ENCODE peak calls at places on chromosomes 11 and 22, in ten cellular contexts. Y is neural progenitor cell, L is bronchial epithelial cell, Z is endothelial cell of umbilical vein, E is lung, U is colonic mucosa, A is A549, V is left ventricle myocardium inferior, T is fibroblast of villous mesenchyme, D is right atrium auricular region. G is an unnamed sample.
A peak's percentile ranks its signal among the peaks of the same experiment; 100 is the strongest.

GRCh38 chr11:122709042-122709760 is 53.7 kb downstream of the UBASH3B start:
- DNase-seq in D (no peak), E (no peak), A (no peak), L (peak; percentile 60), T (peak; percentile 69), Z (no peak), U (no peak), Y (no peak), V (no peak), G (peak; percentile 78)

GRCh38 chr22:24525416-24526037 is 29.4 kb downstream of the GUCD1 start:
- DNase-seq in D (peak; percentile 88), V (peak; percentile 77), E (peak; percentile 85), A (peak; percentile 67), L (peak; percentile 61), U (peak; percentile 90), Y (peak; percentile 67), T (peak; percentile 73), Z (peak; percentile 72), G (peak; percentile 38)

GRCh38 chr11:129864811-129865210 is 30.6 kb downstream of the NFRKB start:
- DNase-seq in U (no peak), L (no peak), E (no peak), D (no peak), T (no peak), Z (no peak), V (no peak), A (no peak), Y (no peak), G (no peak)

GRCh38 chr11:87038235-87038960 is 664 bp downstream of the TMEM135 start:
- DNase-seq in L (peak; percentile 4), U (no peak), E (no peak), A (no peak), V (no peak), Z (peak; percentile 35), D (no peak), Y (no peak), T (no peak), G (peak; percentile 9)

GRCh38 chr22:29635734-29636357 is 32.4 kb downstream of the NF2 start:
- DNase-seq in U (no peak), Y (peak; percentile 51), T (peak; percentile 70), Z (peak; percentile 64), E (no peak), L (peak; percentile 65), A (peak; percentile 28), D (no peak), V (no peak), G (peak; percentile 72)

GRCh38 chr22:50731811-50732624 is 6.0 kb upstream of the ACR start:
- DNase-seq in E (peak; percentile 49), L (peak; percentile 32), Y (peak; percentile 43), U (peak; percentile 36), Z (no peak), V (peak; percentile 37), T (peak; percentile 45), D (no peak), A (peak; percentile 48), G (no peak)

GRCh38 chr11:118870396-118871343 is 13.0 kb upstream of the CXCR5 start:
- DNase-seq in T (peak; percentile 55), D (no peak), U (peak; percentile 30), V (peak; percentile 52), Y (peak; percentile 25), L (no peak), Z (no peak), A (no peak), E (peak; percentile 37), G (no peak)

GRCh38 chr11:95067828-95068244 is 1.1 kb downstream of the SRSF8 start:
- DNase-seq in V (no peak), Y (no peak), U (peak; percentile 65), T (no peak), D (peak; percentile 74), Z (no peak), L (no peak), E (peak; percentile 35), A (no peak), G (no peak)

GRCh38 chr22:32644252-32645100 is 157.0 kb upstream of the TIMP3 start:
- DNase-seq in E (peak; percentile 54), L (peak; percentile 96), V (peak; percentile 54), A (no peak), U (peak; percentile 30), D (peak; percentile 78), Z (no peak), T (peak; percentile 89), Y (no peak), G (peak; percentile 33)

GRCh38 chr11:61472868-61473267 is 35.7 kb upstream of the LRRC10B start:
- DNase-seq in D (peak; percentile 76), Y (peak; percentile 39), E (no peak), U (no peak), A (no peak), Z (no peak), V (peak; percentile 39), T (no peak), L (no peak), G (peak; percentile 38)

GRCh38 chr11:10139656-10140055 is 154.4 kb downstream of the SBF2 start:
- DNase-seq in L (peak; percentile 91), T (peak; percentile 55), Y (no peak), Z (peak; percentile 88), U (no peak), D (no peak), A (no peak), E (no peak), V (no peak), G (peak; percentile 67)

GRCh38 chr11:102253018-102253775 is 64.1 kb upstream of the BIRC3 start:
- DNase-seq in A (no peak), D (peak; percentile 36), L (no peak), Z (no peak), T (no peak), U (peak; percentile 48), Y (no peak), E (no peak), V (no peak), G (no peak)

GRCh38 chr11:75440960-75441803 is 8.2 kb upstream of the KLHL35 start:
- DNase-seq in E (no peak), Z (no peak), U (no peak), L (no peak), A (no peak), T (no peak), V (no peak), D (no peak), Y (no peak), G (no peak)

GRCh38 chr22:25896098-25896497 is 154.1 kb downstream of the MYO18B start:
- DNase-seq in V (no peak), Y (peak; percentile 16), U (no peak), A (no peak), Z (no peak), D (no peak), L (no peak), E (no peak), T (no peak), G (no peak)

GRCh38 chr22:39959640-39960447 is at the start of gene TMA7B:
- DNase-seq in D (no peak), U (no peak), A (peak; percentile 15), L (peak; percentile 56), V (no peak), Y (peak; percentile 61), E (no peak), Z (peak; percentile 40), T (peak; percentile 58), G (peak; percentile 69)
- H3K4me3 ChIP-seq in D (no peak within 1 kb of the TSS), U (no peak within 1 kb of the TSS), A (no peak within 1 kb of the TSS), L (no peak within 1 kb of the TSS), V (no peak within 1 kb of the TSS), Y (no peak within 1 kb of the TSS), E (no peak within 1 kb of the TSS), Z (no peak within 1 kb of the TSS), T (no peak within 1 kb of the TSS), G (no peak within 1 kb of the TSS)

GRCh38 chr11:13667795-13668101 is 720 bp upstream of the FAR1 start:
- DNase-seq in L (no peak), E (no peak), Z (no peak), V (no peak), D (no peak), U (no peak), T (no peak), A (no peak), Y (no peak), G (peak; percentile 10)

GRCh38 chr11:13667245-13667644 is 1.2 kb upstream of the FAR1 start:
- DNase-seq in L (peak; percentile 61), U (no peak), Z (peak; percentile 17), V (no peak), T (no peak), E (no peak), A (no peak), Y (peak; percentile 12), D (no peak), G (peak; percentile 22)

GRCh38 chr11:13669544-13670488 is 1.3 kb downstream of the FAR1 start:
- DNase-seq in A (no peak), U (no peak), T (peak; percentile 39), V (no peak), L (peak; percentile 42), E (no peak), D (no peak), Z (no peak), Y (no peak), G (no peak)

GRCh38 chr11:13668957-13669521 is 571 bp downstream of the FAR1 start:
- DNase-seq in Y (no peak), U (peak; percentile 76), Z (peak; percentile 45), A (peak; percentile 44), L (peak; percentile 37), T (peak; percentile 52), V (peak; percentile 36), E (peak; percentile 50), D (peak; percentile 59), G (peak; percentile 24)

GRCh38 chr11:13668102-13668956 is at the start of gene FAR1:
- DNase-seq in Y (peak; percentile 99), E (peak; percentile 98), A (peak; percentile 97), V (peak; percentile 97), U (peak; percentile 98), D (peak; percentile 98), L (peak; percentile 96), Z (peak; percentile 100), T (peak; percentile 99), G (peak; percentile 100)
- TF ChIP-seq CTCF in Y (peak; percentile 64), E (peak; percentile 56), A (peak; percentile 54), V (peak; percentile 76), U (peak; percentile 78), D (peak; percentile 77), L (peak; percentile 57), Z (peak; percentile 71), T (peak; percentile 55), G (peak; percentile 53)

DNA sequence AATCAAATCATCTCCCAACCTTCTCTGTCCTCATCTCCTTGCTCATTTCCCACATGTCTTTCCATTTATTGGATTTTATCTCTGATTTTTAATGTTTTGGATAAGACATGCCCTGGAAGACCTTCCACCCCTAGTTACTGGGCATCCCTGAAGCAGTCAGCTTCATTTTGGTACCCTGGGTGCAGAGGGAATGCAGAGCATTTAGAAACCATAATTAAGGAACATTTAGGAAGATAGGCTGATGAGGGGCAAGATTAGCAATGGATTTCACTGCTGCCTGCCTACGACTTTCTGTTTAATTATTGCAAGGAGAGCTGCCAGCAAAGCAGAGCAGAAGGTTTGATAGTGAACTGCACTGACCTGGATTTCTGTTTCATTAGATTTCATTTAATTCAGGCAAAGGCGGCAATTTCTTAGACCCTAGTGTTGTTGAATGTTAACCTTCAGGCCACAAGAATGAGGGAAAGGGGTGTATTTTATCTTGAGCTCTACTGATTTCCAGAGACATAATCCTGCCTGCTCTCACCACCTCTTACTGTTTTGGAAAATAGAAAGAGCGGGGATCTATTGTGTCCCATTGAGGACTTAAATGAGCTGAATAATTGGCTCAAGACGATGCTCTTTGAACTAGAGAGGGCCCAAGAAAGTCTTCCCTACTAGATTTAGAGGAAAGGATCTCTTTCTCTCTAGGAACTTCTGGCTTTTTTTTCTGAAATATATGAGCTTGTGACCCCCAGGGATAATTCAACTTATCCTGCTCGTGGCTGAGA is 461.2 kb upstream of the KIRREL3 start:
- DNase-seq in V (no peak), Y (peak; percentile 72), Z (no peak), T (no peak), A (no peak), L (no peak), D (no peak), U (no peak), E (no peak), G (no peak)
- H3K4me3 ChIP-seq in V (no peak overlapping the region), Y (peak overlapping the region; percentile 19), Z (no peak overlapping the region), T (no peak overlapping the region), A (no peak overlapping the region), L (no peak overlapping the region), D (no peak overlapping the region), U (no peak overlapping the region), E (no peak overlapping the region), G (no peak overlapping the region)

GRCh38 chr11:17766590-17766989 is 32.0 kb downstream of the KCNC1 start:
- DNase-seq in U (no peak), A (no peak), V (no peak), L (no peak), Y (peak; percentile 47), Z (no peak), E (no peak), D (no peak), T (no peak), G (no peak)
- TF ChIP-seq CTCF in U (no peak), A (no peak), V (no peak), L (peak; percentile 1), Y (peak; percentile 50), Z (no peak), E (no peak), D (no peak), T (no peak), G (no peak)